ENCODE peak calls at places on chromosomes 12 and 14, in ten cellular contexts. D is neural progenitor cell; B is activated CD4-positive, alpha-beta T cell treated with anti-CD3 and anti-CD28 coated beads, Interleukin-2, amount 10 ng/mL, durations not matched to agents 7 days and 5 days; R is OCI-LY7; N is stimulated activated CD8-positive, alpha-beta memory T cell treated with anti-CD3 and anti-CD28 coated beads, Interleukin-12 subunit alpha, Interleukin-12 subunit beta, amount 100 ng/mL, for 1 hour; F is NCI-H82; C is AG09309; E is choroid plexus epithelial cell; T is EH; I is CD8-positive, alpha-beta memory T cell. X is an unnamed sample.

GRCh38 chr12:65606008-65606766 is 218.1 kb upstream of the HMGA2 start:
- DNase-seq in D (no peak), B (no peak), R (no peak), N (no peak), F (peak), C (no peak), E (no peak), T (no peak), I (no peak), X (no peak)

GRCh38 chr14:51716610-51717009 is 64.9 kb downstream of the FRMD6 start:
- DNase-seq in D (no peak), B (no peak), R (no peak), N (no peak), F (no peak), C (no peak), E (peak), T (peak), I (no peak), X (peak)

GRCh38 chr12:78198896-78199295 is 368.2 kb downstream of the NAV3 start:
- DNase-seq in D (no peak), B (no peak), R (no peak), N (no peak), F (no peak), C (no peak), E (no peak), T (no peak), I (no peak), X (no peak)

GRCh38 chr12:70842942-70843341 is 77.6 kb downstream of the PTPRR start:
- DNase-seq in D (no peak), B (no peak), R (no peak), N (no peak), F (no peak), C (no peak), E (no peak), T (no peak), I (no peak), X (no peak)

GRCh38 chr12:103269962-103270361 is 225.8 kb downstream of the C12orf42 start:
- DNase-seq in D (no peak), B (no peak), R (no peak), N (no peak), F (no peak), C (no peak), E (peak), T (no peak), I (no peak), X (no peak)

GRCh38 chr14:60249321-60250251 is 565 bp downstream of the PPM1A start:
- DNase-seq in D (peak), B (peak), R (peak), N (peak), F (peak), C (no peak), E (peak), T (peak), I (peak), X (peak)

GRCh38 chr14:93430319-93430801 is 379 bp upstream of the UNC79 start:
- DNase-seq in D (peak), B (no peak), R (no peak), N (no peak), F (peak), C (no peak), E (peak), T (no peak), I (no peak), X (peak)

GRCh38 chr12:80412343-80412953 is 31.6 kb upstream of the PTPRQ start:
- DNase-seq in D (peak), B (peak), R (peak), N (no peak), F (peak), C (peak), E (peak), T (peak), I (no peak), X (no peak)

GRCh38 chr14:99595524-99595923 is 8.5 kb downstream of the CCDC85C start:
- DNase-seq in D (no peak), B (no peak), R (no peak), N (no peak), F (no peak), C (no peak), E (no peak), T (no peak), I (no peak), X (peak)

GRCh38 chr12:52041695-52042123 is 9.5 kb upstream of the NR4A1 start:
- DNase-seq in D (peak), B (peak), R (peak), N (peak), F (no peak), C (no peak), E (peak), T (peak), I (no peak), X (no peak)

GRCh38 chr12:77834618-77835017 is 3.9 kb downstream of the NAV3 start:
- DNase-seq in D (no peak), B (no peak), R (no peak), N (no peak), F (no peak), C (no peak), E (no peak), T (no peak), I (no peak), X (no peak)

GRCh38 chr14:102821252-102821651 is 44.0 kb downstream of the TRAF3 start:
- DNase-seq in D (no peak), B (no peak), R (no peak), N (no peak), F (no peak), C (no peak), E (no peak), T (no peak), I (no peak), X (no peak)

GRCh38 chr12:132837693-132838463 is 9.2 kb upstream of the GOLGA3 start:
- DNase-seq in D (no peak), B (no peak), R (no peak), N (no peak), F (peak), C (no peak), E (peak), T (no peak), I (no peak), X (no peak)

GRCh38 chr12:122123051-122123760 is 44.6 kb downstream of the MLXIP start:
- DNase-seq in D (peak), B (peak), R (peak), N (peak), F (peak), C (no peak), E (peak), T (peak), I (peak), X (peak)

GRCh38 chr14:23118506-23119361 is at the start of gene CEBPE:
- DNase-seq in D (no peak), B (no peak), R (no peak), N (no peak), F (no peak), C (no peak), E (no peak), T (no peak), I (no peak), X (no peak)

GRCh38 chr12:125114365-125115141 is 49.3 kb downstream of the AACS start:
- DNase-seq in D (no peak), B (no peak), R (no peak), N (no peak), F (no peak), C (no peak), E (no peak), T (no peak), I (no peak), X (no peak)

GRCh38 chr14:82911930-82912329 is 1378.3 kb upstream of the SEL1L start:
- DNase-seq in D (peak), B (no peak), R (no peak), N (no peak), F (no peak), C (no peak), E (no peak), T (no peak), I (no peak), X (no peak)

GRCh38 chr14:94613720-94614644 is 1.8 kb downstream of the SERPINA3 start:
- DNase-seq in D (no peak), B (no peak), R (no peak), N (no peak), F (no peak), C (no peak), E (no peak), T (no peak), I (no peak), X (no peak)

GRCh38 chr12:91778091-91778819 is 367.4 kb downstream of the BTG1 start:
- DNase-seq in D (no peak), B (peak), R (peak), N (no peak), F (no peak), C (no peak), E (peak), T (peak), I (no peak), X (peak)

GRCh38 chr14:28676481-28676880 is 90.1 kb upstream of the FOXG1 start:
- DNase-seq in D (no peak), B (no peak), R (no peak), N (no peak), F (no peak), C (no peak), E (peak), T (peak), I (no peak), X (peak)

X was measured in osteoblast.